ENCODE peak calls at places on chromosomes 16 and 17, in seven cellular contexts. L, X, K, J, B, U and S are unnamed samples.

GRCh38 chr16:88593489-88593888 is 23.3 kb downstream of the ZC3H18 start:
- ATAC-seq in L (peak; percentile 14), B (no peak), K (peak; percentile 70), X (no peak), U (no peak), J (peak; percentile 68), S (no peak)

GRCh38 chr16:69831212-69832123 is 69.3 kb downstream of the WWP2 start:
- ATAC-seq in L (no peak), K (no peak), U (no peak), B (peak; percentile 36), X (no peak), J (no peak), S (no peak)

GRCh38 chr17:61426482-61427304 is 25.5 kb upstream of the TBX4 start:
- ATAC-seq in K (no peak), X (no peak), L (no peak), J (no peak), U (peak; percentile 58), B (no peak), S (no peak)

GRCh38 chr17:48429156-48429555 is 858 bp downstream of the SKAP1 start:
- ATAC-seq in L (no peak), J (no peak), K (no peak), X (peak; percentile 54), U (no peak), B (no peak), S (peak; percentile 42)

GRCh38 chr16:23611936-23612335 is 15.8 kb upstream of the NDUFAB1 start:
- ATAC-seq in U (no peak), J (no peak), B (no peak), X (no peak), L (no peak), K (no peak), S (no peak)

GRCh38 chr16:23499801-23500200 is 10.5 kb downstream of the GGA2 start:
- ATAC-seq in X (no peak), U (no peak), K (no peak), J (no peak), B (peak; percentile 79), L (no peak), S (no peak)

GRCh38 chr16:11138769-11139623 is 117.0 kb downstream of the SOCS1 start:
- ATAC-seq in B (no peak), L (peak; percentile 26), K (no peak), U (no peak), J (peak; percentile 41), X (no peak), S (no peak)

GRCh38 chr16:57388359-57389086 is 16.0 kb upstream of the CCL17 start:
- ATAC-seq in B (peak; percentile 47), J (no peak), X (peak; percentile 40), K (no peak), U (no peak), L (no peak), S (peak; percentile 75)

GRCh38 chr16:81861915-81862314 is 82.8 kb downstream of the PLCG2 start:
- ATAC-seq in K (peak; percentile 47), B (peak; percentile 30), X (no peak), U (no peak), L (peak; percentile 67), J (peak; percentile 76), S (no peak)

GRCh38 chr16:82924075-82924854 is 297.5 kb downstream of the CDH13 start:
- ATAC-seq in U (no peak), B (no peak), L (no peak), K (no peak), X (no peak), J (no peak), S (peak; percentile 19)

GRCh38 chr17:9760336-9760735 is 31.1 kb downstream of the DHRS7C start:
- ATAC-seq in B (no peak), L (no peak), J (no peak), K (no peak), U (no peak), X (no peak), S (peak; percentile 66)

GRCh38 chr17:19762515-19762961 is 14.4 kb upstream of the ALDH3A1 start:
- ATAC-seq in J (peak; percentile 71), X (peak; percentile 70), L (peak; percentile 77), K (no peak), B (peak; percentile 73), U (peak; percentile 46), S (peak; percentile 44)

GRCh38 chr16:16067127-16067526 is 117.7 kb downstream of the ABCC1 start:
- ATAC-seq in L (no peak), B (no peak), K (no peak), J (no peak), X (no peak), U (no peak), S (no peak)

GRCh38 chr16:31377210-31377903 is 15.8 kb upstream of the ITGAD start:
- ATAC-seq in U (no peak), X (no peak), J (no peak), B (peak; percentile 70), L (no peak), K (no peak), S (no peak)

GRCh38 chr16:87297918-87298631 is 19.1 kb downstream of the C16orf95 start:
- ATAC-seq in X (peak; percentile 46), K (no peak), J (peak; percentile 38), L (peak; percentile 61), U (peak; percentile 51), B (no peak), S (no peak)

GRCh38 chr17:20205609-20206008 is 196.4 kb downstream of the SPECC1 start:
- ATAC-seq in J (no peak), B (no peak), X (no peak), U (no peak), K (no peak), L (no peak), S (no peak)

GRCh38 chr16:82133798-82134197 is 36.2 kb downstream of the MPHOSPH6 start:
- ATAC-seq in J (no peak), L (no peak), K (no peak), B (no peak), X (peak; percentile 95), U (no peak), S (peak; percentile 92)

GRCh38 chr17:35185849-35186248 is 8.3 kb downstream of the SLC35G3 start:
- ATAC-seq in L (no peak), X (peak; percentile 60), B (no peak), K (no peak), U (no peak), J (no peak), S (peak; percentile 28)

GRCh38 chr17:82283208-82283749 is 9.8 kb upstream of the CSNK1D start:
- ATAC-seq in L (no peak), K (no peak), J (peak; percentile 7), U (peak; percentile 67), B (no peak), X (peak; percentile 80), S (peak; percentile 84)

GRCh38 chr16:85220125-85220839 is 108.0 kb upstream of the CIBAR2 start:
- ATAC-seq in U (peak; percentile 86), B (peak; percentile 87), J (peak; percentile 83), X (no peak), K (peak; percentile 63), L (peak; percentile 80), S (no peak)

GRCh38 chr16:47917118-47917517 is 238.7 kb downstream of the ABCC12 start:
- ATAC-seq in J (no peak), U (no peak), X (no peak), B (no peak), L (no peak), K (no peak), S (no peak)

GRCh38 chr17:10197721-10198508 is 491 bp downstream of the GAS7 start:
- ATAC-seq in K (no peak), X (peak; percentile 10), B (no peak), J (peak; percentile 44), L (peak; percentile 42), U (no peak), S (no peak)

GRCh38 chr17:49352587-49353154 is 9.4 kb downstream of the ZNF652 start:
- ATAC-seq in J (no peak), L (no peak), B (no peak), X (no peak), K (no peak), U (no peak), S (peak; percentile 74)

GRCh38 chr16:51355195-51355594 is 204.1 kb upstream of the SALL1 start:
- ATAC-seq in K (no peak), L (no peak), U (no peak), X (no peak), B (no peak), J (no peak), S (no peak)

GRCh38 chr17:68310141-68310540 is 18.8 kb downstream of the ARSG start:
- ATAC-seq in J (no peak), X (peak; percentile 90), K (no peak), B (no peak), L (no peak), U (no peak), S (peak; percentile 78)

GRCh38 chr16:17325744-17326143 is 145.0 kb downstream of the XYLT1 start:
- ATAC-seq in L (no peak), U (no peak), J (no peak), X (no peak), K (no peak), B (no peak), S (no peak)

GRCh38 chr17:38867179-38867994 is 2.5 kb upstream of the LASP1 start:
- ATAC-seq in B (no peak), X (no peak), K (no peak), J (no peak), L (no peak), U (peak; percentile 46), S (no peak)

GRCh38 chr17:21228111-21228510 is 14.2 kb upstream of the TMEM11 start:
- ATAC-seq in K (no peak), B (no peak), U (peak; percentile 43), X (no peak), J (peak; percentile 40), L (no peak), S (no peak)

GRCh38 chr17:20223808-20224328 is 214.7 kb downstream of the SPECC1 start:
- ATAC-seq in X (no peak), L (no peak), U (no peak), B (no peak), K (no peak), J (no peak), S (no peak)

GRCh38 chr17:37818689-37819088 is 73.8 kb upstream of the HNF1B start:
- ATAC-seq in B (peak; percentile 80), X (no peak), K (no peak), L (peak; percentile 56), U (no peak), J (no peak), S (no peak)

GRCh38 chr16:58102665-58103427 is 26.3 kb downstream of the CFAP20 start:
- ATAC-seq in B (no peak), L (peak; percentile 88), J (peak; percentile 89), K (peak; percentile 96), U (no peak), X (no peak), S (no peak)

GRCh38 chr17:37389160-37389559 is 13.4 kb downstream of the C17orf78 start:
- ATAC-seq in J (no peak), L (no peak), U (no peak), B (no peak), X (no peak), K (no peak), S (no peak)

GRCh38 chr17:74268554-74268953 is 5.5 kb upstream of the DNAI2 start:
- ATAC-seq in U (no peak), L (no peak), X (no peak), K (no peak), J (no peak), B (no peak), S (no peak)